ENCODE peak calls at places on chromosome 12, in seven cellular contexts. One of them, this sample, is unnamed.
A peak's percentile ranks its signal among the peaks of the same experiment; 100 is the strongest.

GRCh38 chr12:53750812-53751335 is 905 bp downstream of the CISTR start:
- DNase-seq in fibroblast of lung: peak; percentile 23
- DNase-seq in neural progenitor cell: peak; percentile 67
- DNase-seq in hepatocyte: peak; percentile 39
- DNase-seq in DND-41: no peak
- DNase-seq in H9: no peak
- DNase-seq in neuronal stem cell: no peak
- DNase-seq in this sample: peak; percentile 43

GRCh38 chr12:14910090-14910915 is 24.6 kb upstream of the MGP start:
- DNase-seq in neuronal stem cell: no peak
- DNase-seq in DND-41: no peak
- DNase-seq in H9: no peak
- DNase-seq in hepatocyte: no peak
- DNase-seq in fibroblast of lung: peak; percentile 78
- DNase-seq in neural progenitor cell: no peak
- DNase-seq in this sample: peak; percentile 60

GRCh38 chr12:5889381-5890047 is 55.5 kb downstream of the ANO2 start:
- DNase-seq in DND-41: peak; percentile 36
- DNase-seq in neural progenitor cell: no peak
- DNase-seq in hepatocyte: no peak
- DNase-seq in fibroblast of lung: no peak
- DNase-seq in H9: peak; percentile 41
- DNase-seq in neuronal stem cell: no peak
- DNase-seq in this sample: peak; percentile 3

GRCh38 chr12:11812558-11813421 is 163.3 kb downstream of the ETV6 start:
- DNase-seq in hepatocyte: peak; percentile 35
- DNase-seq in neural progenitor cell: peak; percentile 89
- DNase-seq in neuronal stem cell: peak; percentile 71
- DNase-seq in H9: peak; percentile 72
- DNase-seq in DND-41: peak; percentile 81
- DNase-seq in fibroblast of lung: peak; percentile 70
- DNase-seq in this sample: peak; percentile 52

GRCh38 chr12:42447371-42447786 is 121.4 kb downstream of the PPHLN1 start:
- DNase-seq in fibroblast of lung: peak; percentile 64
- DNase-seq in neural progenitor cell: peak; percentile 24
- DNase-seq in neuronal stem cell: no peak
- DNase-seq in hepatocyte: no peak
- DNase-seq in DND-41: no peak
- DNase-seq in H9: no peak
- DNase-seq in this sample: no peak

GRCh38 chr12:62947364-62947763 is 12.4 kb upstream of the PPM1H start:
- DNase-seq in DND-41: no peak
- DNase-seq in neuronal stem cell: no peak
- DNase-seq in hepatocyte: no peak
- DNase-seq in neural progenitor cell: no peak
- DNase-seq in fibroblast of lung: no peak
- DNase-seq in H9: no peak
- DNase-seq in this sample: no peak

GRCh38 chr12:121295123-121295745 is 1.3 kb downstream of the CAMKK2 start:
- DNase-seq in hepatocyte: peak; percentile 16
- DNase-seq in neuronal stem cell: peak; percentile 33
- DNase-seq in DND-41: peak; percentile 52
- DNase-seq in neural progenitor cell: peak; percentile 59
- DNase-seq in H9: peak; percentile 46
- DNase-seq in fibroblast of lung: no peak
- DNase-seq in this sample: no peak

GRCh38 chr12:76768566-76768965 is 4.7 kb downstream of the ZDHHC17 start:
- DNase-seq in neural progenitor cell: no peak
- DNase-seq in fibroblast of lung: peak; percentile 39
- DNase-seq in DND-41: no peak
- DNase-seq in neuronal stem cell: no peak
- DNase-seq in hepatocyte: no peak
- DNase-seq in H9: no peak
- DNase-seq in this sample: peak; percentile 17

GRCh38 chr12:79936670-79937069 is 1.8 kb upstream of the PPP1R12A start:
- DNase-seq in fibroblast of lung: peak; percentile 21
- DNase-seq in neuronal stem cell: no peak
- DNase-seq in DND-41: no peak
- DNase-seq in H9: no peak
- DNase-seq in hepatocyte: no peak
- DNase-seq in neural progenitor cell: no peak
- DNase-seq in this sample: no peak

GRCh38 chr12:113697646-113698504 is 226.2 kb upstream of the LHX5 start:
- DNase-seq in H9: peak; percentile 62
- DNase-seq in DND-41: no peak
- DNase-seq in hepatocyte: peak; percentile 22
- DNase-seq in neuronal stem cell: no peak
- DNase-seq in fibroblast of lung: no peak
- DNase-seq in neural progenitor cell: peak; percentile 31
- DNase-seq in this sample: no peak

GRCh38 chr12:103858953-103859601 is 18.0 kb upstream of the NT5DC3 start:
- DNase-seq in DND-41: no peak
- DNase-seq in H9: no peak
- DNase-seq in fibroblast of lung: peak; percentile 99
- DNase-seq in hepatocyte: peak; percentile 89
- DNase-seq in neural progenitor cell: no peak
- DNase-seq in neuronal stem cell: no peak
- DNase-seq in this sample: peak; percentile 97

GRCh38 chr12:20376984-20377383 is 8.6 kb downstream of the PDE3A start:
- DNase-seq in neuronal stem cell: no peak
- DNase-seq in hepatocyte: no peak
- DNase-seq in neural progenitor cell: peak; percentile 10
- DNase-seq in H9: no peak
- DNase-seq in DND-41: no peak
- DNase-seq in fibroblast of lung: peak; percentile 37
- DNase-seq in this sample: peak; percentile 42

GRCh38 chr12:118618695-118619094 is 242.3 kb downstream of the SUDS3 start:
- DNase-seq in fibroblast of lung: no peak
- DNase-seq in hepatocyte: no peak
- DNase-seq in neuronal stem cell: no peak
- DNase-seq in DND-41: no peak
- DNase-seq in neural progenitor cell: no peak
- DNase-seq in H9: no peak
- DNase-seq in this sample: no peak

GRCh38 chr12:89454080-89454848 is 70.3 kb downstream of the GALNT4 start:
- DNase-seq in H9: peak; percentile 34
- DNase-seq in neuronal stem cell: no peak
- DNase-seq in fibroblast of lung: no peak
- DNase-seq in neural progenitor cell: peak; percentile 15
- DNase-seq in hepatocyte: no peak
- DNase-seq in DND-41: no peak
- DNase-seq in this sample: peak; percentile 76

GRCh38 chr12:25388216-25388615 is 137.5 kb upstream of the KRAS start:
- DNase-seq in neural progenitor cell: no peak
- DNase-seq in hepatocyte: no peak
- DNase-seq in fibroblast of lung: peak; percentile 70
- DNase-seq in H9: no peak
- DNase-seq in DND-41: no peak
- DNase-seq in neuronal stem cell: no peak
- DNase-seq in this sample: peak; percentile 21

GRCh38 chr12:52260351-52261210 is 13.9 kb upstream of the KRT86 start:
- DNase-seq in neural progenitor cell: peak; percentile 25
- DNase-seq in hepatocyte: no peak
- DNase-seq in fibroblast of lung: peak; percentile 78
- DNase-seq in H9: no peak
- DNase-seq in DND-41: no peak
- DNase-seq in neuronal stem cell: no peak
- DNase-seq in this sample: no peak

GRCh38 chr12:132294121-132295034 is 35.0 kb downstream of the GALNT9 start:
- DNase-seq in hepatocyte: no peak
- DNase-seq in neuronal stem cell: no peak
- DNase-seq in H9: no peak
- DNase-seq in DND-41: no peak
- DNase-seq in neural progenitor cell: no peak
- DNase-seq in fibroblast of lung: no peak
- DNase-seq in this sample: no peak
- H3K9me3 ChIP-seq in hepatocyte: no peaks in the 10 kb centered on the region
- H3K9me3 ChIP-seq in neuronal stem cell: no peaks in the 10 kb centered on the region
- H3K9me3 ChIP-seq in H9: no peaks in the 10 kb centered on the region
- H3K9me3 ChIP-seq in DND-41: peaks cover 17% of the 10 kb centered on the region
- H3K9me3 ChIP-seq in neural progenitor cell: no peaks in the 10 kb centered on the region
- H3K9me3 ChIP-seq in fibroblast of lung: no peaks in the 10 kb centered on the region
- H3K9me3 ChIP-seq in this sample: no peaks in the 10 kb centered on the region

GRCh38 chr12:124976999-124977398 is 11.9 kb downstream of the DHX37 start:
- DNase-seq in H9: no peak
- DNase-seq in neural progenitor cell: no peak
- DNase-seq in neuronal stem cell: no peak
- DNase-seq in hepatocyte: no peak
- DNase-seq in fibroblast of lung: no peak
- DNase-seq in DND-41: no peak
- DNase-seq in this sample: no peak
- H2AFZ ChIP-seq in H9: no peak overlapping the region
- H2AFZ ChIP-seq in neural progenitor cell: no peak overlapping the region
- H2AFZ ChIP-seq in neuronal stem cell: no peak overlapping the region
- H2AFZ ChIP-seq in hepatocyte: no peak overlapping the region
- H2AFZ ChIP-seq in fibroblast of lung: no peak overlapping the region
- H2AFZ ChIP-seq in DND-41: no peak overlapping the region
- H2AFZ ChIP-seq in this sample: no peak overlapping the region

GRCh38 chr12:45286621-45287020 is 70.7 kb downstream of the ANO6 start:
- DNase-seq in DND-41: no peak
- DNase-seq in fibroblast of lung: no peak
- DNase-seq in H9: no peak
- DNase-seq in neuronal stem cell: no peak
- DNase-seq in hepatocyte: no peak
- DNase-seq in neural progenitor cell: no peak
- DNase-seq in this sample: no peak

GRCh38 chr12:45285717-45286116 is 69.8 kb downstream of the ANO6 start:
- DNase-seq in DND-41: no peak
- DNase-seq in neuronal stem cell: no peak
- DNase-seq in neural progenitor cell: no peak
- DNase-seq in H9: peak; percentile 42
- DNase-seq in fibroblast of lung: no peak
- DNase-seq in hepatocyte: no peak
- DNase-seq in this sample: no peak

GRCh38 chr12:45281994-45282393 is 66.1 kb downstream of the ANO6 start:
- DNase-seq in neuronal stem cell: no peak
- DNase-seq in hepatocyte: no peak
- DNase-seq in H9: no peak
- DNase-seq in DND-41: no peak
- DNase-seq in fibroblast of lung: peak; percentile 51
- DNase-seq in neural progenitor cell: no peak
- DNase-seq in this sample: no peak

GRCh38 chr12:45282411-45282810 is 66.5 kb downstream of the ANO6 start:
- DNase-seq in hepatocyte: peak; percentile 45
- DNase-seq in DND-41: no peak
- DNase-seq in neural progenitor cell: no peak
- DNase-seq in H9: no peak
- DNase-seq in fibroblast of lung: no peak
- DNase-seq in neuronal stem cell: no peak
- DNase-seq in this sample: no peak

GRCh38 chr12:45284096-45284901 is 68.4 kb downstream of the ANO6 start:
- DNase-seq in DND-41: no peak
- DNase-seq in neuronal stem cell: no peak
- DNase-seq in H9: peak; percentile 59
- DNase-seq in neural progenitor cell: peak; percentile 60
- DNase-seq in hepatocyte: peak; percentile 50
- DNase-seq in fibroblast of lung: peak; percentile 95
- DNase-seq in this sample: peak; percentile 68
- H3K4me2 ChIP-seq in DND-41: no peak overlapping the region
- H3K4me2 ChIP-seq in neuronal stem cell: no peak overlapping the region
- H3K4me2 ChIP-seq in H9: no peak overlapping the region
- H3K4me2 ChIP-seq in neural progenitor cell: peak overlapping the region; percentile 40
- H3K4me2 ChIP-seq in hepatocyte: peak overlapping the region; percentile 52
- H3K4me2 ChIP-seq in fibroblast of lung: no peak overlapping the region
- H3K4me2 ChIP-seq in this sample: peak overlapping the region; percentile 59

GRCh38 chr12:72792889-72793288 is 520.7 kb downstream of the TRHDE start:
- DNase-seq in H9: no peak
- DNase-seq in neuronal stem cell: no peak
- DNase-seq in fibroblast of lung: no peak
- DNase-seq in DND-41: no peak
- DNase-seq in neural progenitor cell: no peak
- DNase-seq in hepatocyte: no peak
- DNase-seq in this sample: no peak
- H3K9me3 ChIP-seq in H9: no peaks in the 10 kb centered on the region
- H3K9me3 ChIP-seq in neuronal stem cell: peaks cover 2% of the 10 kb centered on the region
- H3K9me3 ChIP-seq in fibroblast of lung: no peaks in the 10 kb centered on the region
- H3K9me3 ChIP-seq in DND-41: no peaks in the 10 kb centered on the region
- H3K9me3 ChIP-seq in neural progenitor cell: no peaks in the 10 kb centered on the region
- H3K9me3 ChIP-seq in hepatocyte: no peaks in the 10 kb centered on the region
- H3K9me3 ChIP-seq in this sample: no peaks in the 10 kb centered on the region

GRCh38 chr12:49648722-49649032 is 25.3 kb downstream of the PRPF40B start:
- DNase-seq in neuronal stem cell: no peak
- DNase-seq in neural progenitor cell: no peak
- DNase-seq in fibroblast of lung: no peak
- DNase-seq in H9: no peak
- DNase-seq in hepatocyte: no peak
- DNase-seq in DND-41: no peak
- DNase-seq in this sample: no peak

GRCh38 chr12:49647827-49648721 is 24.7 kb downstream of the PRPF40B start:
- DNase-seq in hepatocyte: no peak
- DNase-seq in H9: no peak
- DNase-seq in neural progenitor cell: no peak
- DNase-seq in fibroblast of lung: no peak
- DNase-seq in DND-41: no peak
- DNase-seq in neuronal stem cell: no peak
- DNase-seq in this sample: no peak

GRCh38 chr12:49649445-49649844 is 26.1 kb downstream of the PRPF40B start:
- DNase-seq in H9: no peak
- DNase-seq in neuronal stem cell: no peak
- DNase-seq in DND-41: no peak
- DNase-seq in fibroblast of lung: no peak
- DNase-seq in neural progenitor cell: no peak
- DNase-seq in hepatocyte: no peak
- DNase-seq in this sample: no peak

GRCh38 chr12:49651855-49652254 is 28.5 kb downstream of the PRPF40B start:
- DNase-seq in neural progenitor cell: peak; percentile 11
- DNase-seq in H9: no peak
- DNase-seq in neuronal stem cell: no peak
- DNase-seq in fibroblast of lung: no peak
- DNase-seq in DND-41: no peak
- DNase-seq in hepatocyte: no peak
- DNase-seq in this sample: no peak

GRCh38 chr12:49649892-49650291 is 26.5 kb downstream of the PRPF40B start:
- DNase-seq in DND-41: no peak
- DNase-seq in fibroblast of lung: no peak
- DNase-seq in H9: no peak
- DNase-seq in hepatocyte: no peak
- DNase-seq in neural progenitor cell: no peak
- DNase-seq in neuronal stem cell: no peak
- DNase-seq in this sample: no peak
- H2AFZ ChIP-seq in DND-41: no peak overlapping the region
- H2AFZ ChIP-seq in fibroblast of lung: no peak overlapping the region
- H2AFZ ChIP-seq in H9: no peak overlapping the region
- H2AFZ ChIP-seq in hepatocyte: no peak overlapping the region
- H2AFZ ChIP-seq in neural progenitor cell: no peak overlapping the region
- H2AFZ ChIP-seq in neuronal stem cell: no peak overlapping the region
- H2AFZ ChIP-seq in this sample: no peak overlapping the region

DNA sequence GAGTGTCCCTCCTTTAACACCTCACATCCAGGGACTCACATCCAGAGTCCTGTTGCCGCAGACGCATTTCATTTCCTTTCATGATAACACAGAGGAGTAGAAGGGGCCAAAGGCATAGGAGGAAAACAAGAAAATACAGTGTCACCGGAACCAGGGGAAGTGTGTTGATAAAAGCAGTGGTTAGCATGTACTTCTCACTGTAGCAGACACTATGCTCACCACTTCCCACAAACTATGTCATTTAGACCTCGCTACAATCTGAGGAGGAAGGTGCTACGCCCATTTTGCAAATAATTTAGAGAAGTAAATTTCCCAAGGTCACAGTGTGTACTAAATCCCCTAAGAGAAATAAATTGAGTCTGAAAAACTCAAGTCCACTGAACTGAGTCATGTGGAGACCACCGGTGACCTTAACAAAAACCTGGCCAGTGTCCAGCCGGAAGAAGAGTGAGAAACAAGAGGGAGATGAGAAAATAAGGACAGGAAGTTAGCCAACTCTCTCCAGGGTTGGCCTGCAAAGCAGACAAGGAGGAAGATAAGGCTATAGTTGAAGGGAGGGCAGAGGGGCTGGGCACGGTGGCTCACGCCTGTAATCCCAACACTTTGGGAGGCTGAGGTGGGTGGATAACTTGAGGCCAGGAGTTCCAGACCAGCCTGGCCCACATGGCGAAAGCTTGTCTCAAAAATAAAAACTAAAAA is 25.8 kb upstream of the TMCC3 start:
- DNase-seq in fibroblast of lung: no peak
- DNase-seq in H9: no peak
- DNase-seq in hepatocyte: no peak
- DNase-seq in neuronal stem cell: no peak
- DNase-seq in DND-41: no peak
- DNase-seq in neural progenitor cell: no peak
- DNase-seq in this sample: no peak
- H3K4me2 ChIP-seq in fibroblast of lung: no peak overlapping the region
- H3K4me2 ChIP-seq in H9: no peak overlapping the region
- H3K4me2 ChIP-seq in hepatocyte: no peak overlapping the region
- H3K4me2 ChIP-seq in neuronal stem cell: no peak overlapping the region
- H3K4me2 ChIP-seq in DND-41: no peak overlapping the region
- H3K4me2 ChIP-seq in neural progenitor cell: no peak overlapping the region
- H3K4me2 ChIP-seq in this sample: no peak overlapping the region

This sample was measured in GM23248.